ENCODE peak calls at places on chromosomes 7 and 10, in seven cellular contexts. One of them, this sample, is unnamed.

GRCh38 chr7:147722119-147722518 is 868.4 kb upstream of the C7orf33 start:
- DNase-seq in CD4-positive, CD25-positive, alpha-beta regulatory T cell: no peak
- DNase-seq in cardiac muscle cell: no peak
- DNase-seq in heart right ventricle: no peak
- DNase-seq in HCT116: no peak
- DNase-seq in breast epithelium: no peak
- DNase-seq in CD8-positive, alpha-beta T cell: no peak
- DNase-seq in this sample: no peak

GRCh38 chr10:120689766-120690539 is 161.2 kb upstream of the WDR11 start:
- DNase-seq in CD4-positive, CD25-positive, alpha-beta regulatory T cell: no peak
- DNase-seq in cardiac muscle cell: no peak
- DNase-seq in heart right ventricle: no peak
- DNase-seq in HCT116: no peak
- DNase-seq in breast epithelium: no peak
- DNase-seq in CD8-positive, alpha-beta T cell: no peak
- DNase-seq in this sample: no peak

GRCh38 chr10:130983749-130984148 is 327.8 kb downstream of the TCERG1L start:
- DNase-seq in CD4-positive, CD25-positive, alpha-beta regulatory T cell: no peak
- DNase-seq in cardiac muscle cell: no peak
- DNase-seq in heart right ventricle: no peak
- DNase-seq in HCT116: no peak
- DNase-seq in breast epithelium: no peak
- DNase-seq in CD8-positive, alpha-beta T cell: no peak
- DNase-seq in this sample: no peak

GRCh38 chr10:80924063-80924952 is 386.6 kb downstream of the SH2D4B start:
- DNase-seq in CD4-positive, CD25-positive, alpha-beta regulatory T cell: no peak
- DNase-seq in cardiac muscle cell: peak; percentile 71
- DNase-seq in heart right ventricle: peak; percentile 51
- DNase-seq in HCT116: peak; percentile 21
- DNase-seq in breast epithelium: no peak
- DNase-seq in CD8-positive, alpha-beta T cell: no peak
- DNase-seq in this sample: no peak

GRCh38 chr10:124917168-124917938 is 24.6 kb upstream of the ZRANB1 start:
- DNase-seq in CD4-positive, CD25-positive, alpha-beta regulatory T cell: peak; percentile 19
- DNase-seq in cardiac muscle cell: peak; percentile 71
- DNase-seq in heart right ventricle: peak; percentile 54
- DNase-seq in HCT116: no peak
- DNase-seq in breast epithelium: peak; percentile 66
- DNase-seq in CD8-positive, alpha-beta T cell: peak; percentile 30
- DNase-seq in this sample: peak; percentile 49

GRCh38 chr10:60139798-60140566 is 233.6 kb upstream of the CCDC6 start:
- DNase-seq in CD4-positive, CD25-positive, alpha-beta regulatory T cell: no peak
- DNase-seq in cardiac muscle cell: peak; percentile 5
- DNase-seq in heart right ventricle: no peak
- DNase-seq in HCT116: no peak
- DNase-seq in breast epithelium: no peak
- DNase-seq in CD8-positive, alpha-beta T cell: no peak
- DNase-seq in this sample: no peak

GRCh38 chr7:130891254-130892094 is 157.5 kb upstream of the KLF14 start:
- DNase-seq in CD4-positive, CD25-positive, alpha-beta regulatory T cell: no peak
- DNase-seq in cardiac muscle cell: no peak
- DNase-seq in heart right ventricle: peak; percentile 38
- DNase-seq in HCT116: peak; percentile 88
- DNase-seq in breast epithelium: no peak
- DNase-seq in CD8-positive, alpha-beta T cell: no peak
- DNase-seq in this sample: peak; percentile 90

GRCh38 chr10:97169911-97170693 is 15.7 kb downstream of the SLIT1 start:
- DNase-seq in CD4-positive, CD25-positive, alpha-beta regulatory T cell: no peak
- DNase-seq in cardiac muscle cell: no peak
- DNase-seq in heart right ventricle: peak; percentile 13
- DNase-seq in HCT116: no peak
- DNase-seq in breast epithelium: peak; percentile 80
- DNase-seq in CD8-positive, alpha-beta T cell: no peak
- DNase-seq in this sample: no peak

GRCh38 chr7:111364413-111364812 is 197.9 kb downstream of the IMMP2L start:
- DNase-seq in CD4-positive, CD25-positive, alpha-beta regulatory T cell: no peak
- DNase-seq in cardiac muscle cell: no peak
- DNase-seq in heart right ventricle: no peak
- DNase-seq in HCT116: no peak
- DNase-seq in breast epithelium: no peak
- DNase-seq in CD8-positive, alpha-beta T cell: no peak
- DNase-seq in this sample: no peak

GRCh38 chr10:103490986-103491314 is 2.6 kb upstream of the NEURL1 start:
- DNase-seq in CD4-positive, CD25-positive, alpha-beta regulatory T cell: no peak
- DNase-seq in cardiac muscle cell: no peak
- DNase-seq in heart right ventricle: no peak
- DNase-seq in HCT116: no peak
- DNase-seq in breast epithelium: no peak
- DNase-seq in CD8-positive, alpha-beta T cell: no peak
- DNase-seq in this sample: no peak

GRCh38 chr10:87734987-87735827 is 75.5 kb downstream of the PAPSS2 start:
- DNase-seq in CD4-positive, CD25-positive, alpha-beta regulatory T cell: no peak
- DNase-seq in cardiac muscle cell: peak; percentile 59
- DNase-seq in heart right ventricle: peak; percentile 35
- DNase-seq in HCT116: peak; percentile 29
- DNase-seq in breast epithelium: no peak
- DNase-seq in CD8-positive, alpha-beta T cell: no peak
- DNase-seq in this sample: no peak

GRCh38 chr10:84179059-84179710 is 5.6 kb downstream of the GPR15LG start:
- DNase-seq in CD4-positive, CD25-positive, alpha-beta regulatory T cell: no peak
- DNase-seq in cardiac muscle cell: no peak
- DNase-seq in heart right ventricle: no peak
- DNase-seq in HCT116: no peak
- DNase-seq in breast epithelium: no peak
- DNase-seq in CD8-positive, alpha-beta T cell: no peak
- DNase-seq in this sample: no peak

GRCh38 chr7:139660317-139661042 is 117.3 kb downstream of the HIPK2 start:
- DNase-seq in CD4-positive, CD25-positive, alpha-beta regulatory T cell: no peak
- DNase-seq in cardiac muscle cell: no peak
- DNase-seq in heart right ventricle: no peak
- DNase-seq in HCT116: no peak
- DNase-seq in breast epithelium: no peak
- DNase-seq in CD8-positive, alpha-beta T cell: no peak
- DNase-seq in this sample: no peak

GRCh38 chr7:134873253-134873652 is 93.8 kb downstream of the CALD1 start:
- DNase-seq in CD4-positive, CD25-positive, alpha-beta regulatory T cell: no peak
- DNase-seq in cardiac muscle cell: no peak
- DNase-seq in heart right ventricle: no peak
- DNase-seq in HCT116: no peak
- DNase-seq in breast epithelium: no peak
- DNase-seq in CD8-positive, alpha-beta T cell: no peak
- DNase-seq in this sample: no peak

GRCh38 chr10:16717617-16718395 is 99.4 kb downstream of the RSU1 start:
- DNase-seq in CD4-positive, CD25-positive, alpha-beta regulatory T cell: no peak
- DNase-seq in cardiac muscle cell: no peak
- DNase-seq in heart right ventricle: no peak
- DNase-seq in HCT116: no peak
- DNase-seq in breast epithelium: no peak
- DNase-seq in CD8-positive, alpha-beta T cell: no peak
- DNase-seq in this sample: no peak

GRCh38 chr10:101014230-101014884 is 14.7 kb downstream of the LZTS2 start:
- DNase-seq in CD4-positive, CD25-positive, alpha-beta regulatory T cell: peak; percentile 62
- DNase-seq in cardiac muscle cell: peak; percentile 80
- DNase-seq in heart right ventricle: peak; percentile 81
- DNase-seq in HCT116: no peak
- DNase-seq in breast epithelium: peak; percentile 85
- DNase-seq in CD8-positive, alpha-beta T cell: peak; percentile 82
- DNase-seq in this sample: peak; percentile 80

GRCh38 chr10:101013365-101013825 is 13.8 kb downstream of the LZTS2 start:
- DNase-seq in CD4-positive, CD25-positive, alpha-beta regulatory T cell: no peak
- DNase-seq in cardiac muscle cell: no peak
- DNase-seq in heart right ventricle: no peak
- DNase-seq in HCT116: no peak
- DNase-seq in breast epithelium: no peak
- DNase-seq in CD8-positive, alpha-beta T cell: no peak
- DNase-seq in this sample: no peak

GRCh38 chr10:101010329-101010728 is 10.7 kb downstream of the LZTS2 start:
- DNase-seq in CD4-positive, CD25-positive, alpha-beta regulatory T cell: no peak
- DNase-seq in cardiac muscle cell: no peak
- DNase-seq in heart right ventricle: no peak
- DNase-seq in HCT116: no peak
- DNase-seq in breast epithelium: no peak
- DNase-seq in CD8-positive, alpha-beta T cell: no peak
- DNase-seq in this sample: no peak

GRCh38 chr10:101012525-101013364 is 13.1 kb downstream of the LZTS2 start:
- DNase-seq in CD4-positive, CD25-positive, alpha-beta regulatory T cell: peak; percentile 60
- DNase-seq in cardiac muscle cell: peak; percentile 91
- DNase-seq in heart right ventricle: peak; percentile 93
- DNase-seq in HCT116: peak; percentile 96
- DNase-seq in breast epithelium: peak; percentile 82
- DNase-seq in CD8-positive, alpha-beta T cell: peak; percentile 75
- DNase-seq in this sample: peak; percentile 92

GRCh38 chr10:101011517-101012423 is 12.2 kb downstream of the LZTS2 start:
- DNase-seq in CD4-positive, CD25-positive, alpha-beta regulatory T cell: no peak
- DNase-seq in cardiac muscle cell: peak; percentile 71
- DNase-seq in heart right ventricle: no peak
- DNase-seq in HCT116: no peak
- DNase-seq in breast epithelium: no peak
- DNase-seq in CD8-positive, alpha-beta T cell: no peak
- DNase-seq in this sample: no peak
- H3K4me1 ChIP-seq in CD4-positive, CD25-positive, alpha-beta regulatory T cell: peaks cover 9% of the 10 kb centered on the region
- H3K4me1 ChIP-seq in cardiac muscle cell: peaks cover 11% of the 10 kb centered on the region
- H3K4me1 ChIP-seq in heart right ventricle: peaks cover 36% of the 10 kb centered on the region
- H3K4me1 ChIP-seq in HCT116: peaks cover 69% of the 10 kb centered on the region
- H3K4me1 ChIP-seq in breast epithelium: no peaks in the 10 kb centered on the region
- H3K4me1 ChIP-seq in CD8-positive, alpha-beta T cell: peaks cover 6% of the 10 kb centered on the region
- H3K4me1 ChIP-seq in this sample: peaks cover 13% of the 10 kb centered on the region

GRCh38 chr7:47901542-47901941 is 46.7 kb downstream of the PKD1L1 start:
- DNase-seq in CD4-positive, CD25-positive, alpha-beta regulatory T cell: no peak
- DNase-seq in cardiac muscle cell: no peak
- DNase-seq in heart right ventricle: no peak
- DNase-seq in HCT116: no peak
- DNase-seq in breast epithelium: no peak
- DNase-seq in CD8-positive, alpha-beta T cell: no peak
- DNase-seq in this sample: no peak

GRCh38 chr7:47905071-47905920 is 43.0 kb downstream of the PKD1L1 start:
- DNase-seq in CD4-positive, CD25-positive, alpha-beta regulatory T cell: no peak
- DNase-seq in cardiac muscle cell: no peak
- DNase-seq in heart right ventricle: no peak
- DNase-seq in HCT116: no peak
- DNase-seq in breast epithelium: no peak
- DNase-seq in CD8-positive, alpha-beta T cell: no peak
- DNase-seq in this sample: no peak

GRCh38 chr7:47902013-47902412 is 46.3 kb downstream of the PKD1L1 start:
- DNase-seq in CD4-positive, CD25-positive, alpha-beta regulatory T cell: no peak
- DNase-seq in cardiac muscle cell: no peak
- DNase-seq in heart right ventricle: no peak
- DNase-seq in HCT116: no peak
- DNase-seq in breast epithelium: no peak
- DNase-seq in CD8-positive, alpha-beta T cell: no peak
- DNase-seq in this sample: no peak

GRCh38 chr7:47908726-47909125 is 39.5 kb downstream of the PKD1L1 start:
- DNase-seq in CD4-positive, CD25-positive, alpha-beta regulatory T cell: no peak
- DNase-seq in cardiac muscle cell: no peak
- DNase-seq in heart right ventricle: no peak
- DNase-seq in HCT116: no peak
- DNase-seq in breast epithelium: no peak
- DNase-seq in CD8-positive, alpha-beta T cell: no peak
- DNase-seq in this sample: no peak

GRCh38 chr7:47906883-47907282 is 41.4 kb downstream of the PKD1L1 start:
- DNase-seq in CD4-positive, CD25-positive, alpha-beta regulatory T cell: no peak
- DNase-seq in cardiac muscle cell: no peak
- DNase-seq in heart right ventricle: no peak
- DNase-seq in HCT116: no peak
- DNase-seq in breast epithelium: no peak
- DNase-seq in CD8-positive, alpha-beta T cell: no peak
- DNase-seq in this sample: no peak
- H3K4me1 ChIP-seq in CD4-positive, CD25-positive, alpha-beta regulatory T cell: no peaks in the 10 kb centered on the region
- H3K4me1 ChIP-seq in cardiac muscle cell: no peaks in the 10 kb centered on the region
- H3K4me1 ChIP-seq in heart right ventricle: no peaks in the 10 kb centered on the region
- H3K4me1 ChIP-seq in HCT116: no peaks in the 10 kb centered on the region
- H3K4me1 ChIP-seq in breast epithelium: no peaks in the 10 kb centered on the region
- H3K4me1 ChIP-seq in CD8-positive, alpha-beta T cell: no peaks in the 10 kb centered on the region
- H3K4me1 ChIP-seq in this sample: no peaks in the 10 kb centered on the region

DNA sequence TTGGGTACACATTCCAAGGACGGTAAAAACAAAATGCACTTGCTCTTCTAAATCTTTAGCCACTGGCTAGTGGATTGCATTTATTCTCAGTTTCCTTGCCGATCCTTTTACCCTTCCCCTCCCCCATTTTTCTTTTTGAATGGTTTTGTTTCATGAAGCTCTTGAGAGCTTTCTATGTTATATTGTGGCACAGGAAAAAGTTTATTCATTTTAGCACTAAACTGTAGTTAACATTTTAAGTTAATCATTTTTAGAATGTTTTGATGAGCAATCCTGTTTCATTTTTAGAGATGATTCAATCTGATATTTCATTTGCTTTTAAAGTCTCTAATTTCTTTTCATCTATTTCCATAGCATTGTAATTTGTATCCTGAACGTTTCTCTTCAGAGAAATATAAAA is 24.0 kb downstream of the ZEB1 start:
- DNase-seq in CD4-positive, CD25-positive, alpha-beta regulatory T cell: no peak
- DNase-seq in cardiac muscle cell: no peak
- DNase-seq in heart right ventricle: no peak
- DNase-seq in HCT116: no peak
- DNase-seq in breast epithelium: no peak
- DNase-seq in CD8-positive, alpha-beta T cell: no peak
- DNase-seq in this sample: no peak
- H3K4me1 ChIP-seq in CD4-positive, CD25-positive, alpha-beta regulatory T cell: peaks cover 45% of the 10 kb centered on the region
- H3K4me1 ChIP-seq in cardiac muscle cell: no peaks in the 10 kb centered on the region
- H3K4me1 ChIP-seq in heart right ventricle: peaks cover 59% of the 10 kb centered on the region
- H3K4me1 ChIP-seq in HCT116: no peaks in the 10 kb centered on the region
- H3K4me1 ChIP-seq in breast epithelium: no peaks in the 10 kb centered on the region
- H3K4me1 ChIP-seq in CD8-positive, alpha-beta T cell: peaks cover 48% of the 10 kb centered on the region
- H3K4me1 ChIP-seq in this sample: no peaks in the 10 kb centered on the region

GRCh38 chr10:36555036-36555435 is 570.4 kb upstream of the ANKRD30A start:
- DNase-seq in CD4-positive, CD25-positive, alpha-beta regulatory T cell: no peak
- DNase-seq in cardiac muscle cell: no peak
- DNase-seq in heart right ventricle: no peak
- DNase-seq in HCT116: no peak
- DNase-seq in breast epithelium: no peak
- DNase-seq in CD8-positive, alpha-beta T cell: no peak
- DNase-seq in this sample: no peak
- H3K4me1 ChIP-seq in CD4-positive, CD25-positive, alpha-beta regulatory T cell: no peaks in the 10 kb centered on the region
- H3K4me1 ChIP-seq in cardiac muscle cell: no peaks in the 10 kb centered on the region
- H3K4me1 ChIP-seq in heart right ventricle: no peaks in the 10 kb centered on the region
- H3K4me1 ChIP-seq in HCT116: no peaks in the 10 kb centered on the region
- H3K4me1 ChIP-seq in breast epithelium: no peaks in the 10 kb centered on the region
- H3K4me1 ChIP-seq in CD8-positive, alpha-beta T cell: no peaks in the 10 kb centered on the region
- H3K4me1 ChIP-seq in this sample: no peaks in the 10 kb centered on the region